ENCODE peak calls at places on chromosomes 3 and 15, in four cellular contexts. I is NCI-H774, T is A549, A is iris pigment epithelial cell. S is an unnamed sample.

GRCh38 chr15:80174017-80174746 is 21.4 kb downstream of the FAH start:
- DNase-seq in I (no peak), T (no peak), A (peak; percentile 61), S (peak; percentile 64)

GRCh38 chr3:106071306-106071705 is 202.5 kb upstream of the CBLB start:
- DNase-seq in I (no peak), T (no peak), A (no peak), S (no peak)

GRCh38 chr3:124780767-124781485 is 50.7 kb downstream of the UMPS start:
- DNase-seq in I (no peak), T (no peak), A (peak; percentile 71), S (peak; percentile 77)

GRCh38 chr15:39621210-39621609 is 40.3 kb downstream of the THBS1 start:
- DNase-seq in I (no peak), T (no peak), A (peak; percentile 64), S (peak; percentile 85)

GRCh38 chr3:53350652-53351051 is 3.3 kb upstream of the DCP1A start:
- DNase-seq in I (no peak), T (peak; percentile 10), A (peak; percentile 53), S (peak; percentile 55)

GRCh38 chr3:171393032-171393744 is 67.0 kb downstream of the TNIK start:
- DNase-seq in I (peak; percentile 56), T (no peak), A (peak; percentile 67), S (peak; percentile 94)

GRCh38 chr3:177569823-177570657 is 372.8 kb upstream of the TBL1XR1 start:
- DNase-seq in I (no peak), T (no peak), A (no peak), S (no peak)

GRCh38 chr3:128549283-128550112 is 56.5 kb upstream of the GATA2 start:
- DNase-seq in I (no peak), T (no peak), A (peak; percentile 86), S (peak; percentile 78)

GRCh38 chr3:45779746-45780735 is 16.3 kb downstream of the SLC6A20 start:
- DNase-seq in I (no peak), T (no peak), A (no peak), S (no peak)

GRCh38 chr15:58473720-58474119 is 41.9 kb downstream of the LIPC start:
- DNase-seq in I (no peak), T (peak; percentile 44), A (peak; percentile 94), S (peak; percentile 91)

GRCh38 chr3:107868449-107868848 is 222.4 kb downstream of the CD47 start:
- DNase-seq in I (no peak), T (no peak), A (no peak), S (no peak)

GRCh38 chr3:101677436-101678286 is 729 bp upstream of the ZBTB11 start:
- DNase-seq in I (no peak), T (no peak), A (no peak), S (no peak)

GRCh38 chr3:38824349-38824748 is 8.3 kb upstream of the SCN10A start:
- DNase-seq in I (no peak), T (no peak), A (no peak), S (no peak)

S was measured in choroid plexus epithelial cell.